ENCODE peak calls at places on chromosome 20, in seven cellular contexts. D is iris pigment epithelial cell, S is body of pancreas, T is DMS153, X is naive B cell, J is cardiac muscle cell, N is sciatic nerve. P is an unnamed sample.
A peak's percentile ranks its signal among the peaks of the same experiment; 100 is the strongest.

GRCh38 chr20:11912013-11912663 is 5.6 kb upstream of the BTBD3 start:
- DNase-seq in D (peak; percentile 55), S (no peak), T (no peak), X (no peak), J (peak; percentile 15), N (no peak), P (no peak)

GRCh38 chr20:39885975-39886649 is 802.9 kb downstream of the MAFB start:
- DNase-seq in D (peak; percentile 67), S (peak; percentile 65), T (no peak), X (no peak), J (peak; percentile 63), N (peak; percentile 88), P (peak; percentile 80)

GRCh38 chr20:18832801-18833200 is 19.2 kb downstream of the SCP2D1 start:
- DNase-seq in D (no peak), S (no peak), T (no peak), X (no peak), J (no peak), N (no peak), P (no peak)

GRCh38 chr20:46651091-46651962 is at the start of gene SLC13A3:
- DNase-seq in D (peak; percentile 18), S (no peak), T (no peak), X (no peak), J (peak; percentile 57), N (no peak), P (no peak)

GRCh38 chr20:22511943-22512910 is 72.1 kb downstream of the FOXA2 start:
- DNase-seq in D (no peak), S (peak; percentile 77), T (peak; percentile 92), X (no peak), J (peak; percentile 14), N (no peak), P (no peak)

GRCh38 chr20:23533161-23533560 is 35.1 kb downstream of the CST9L start:
- DNase-seq in D (no peak), S (no peak), T (no peak), X (no peak), J (no peak), N (no peak), P (no peak)

GRCh38 chr20:48722737-48723191 is 105.0 kb downstream of the PREX1 start:
- DNase-seq in D (peak; percentile 11), S (no peak), T (peak; percentile 45), X (peak; percentile 14), J (no peak), N (no peak), P (no peak)

GRCh38 chr20:1876975-1877603 is 18.1 kb upstream of the SIRPA start:
- DNase-seq in D (no peak), S (no peak), T (no peak), X (no peak), J (peak; percentile 50), N (no peak), P (no peak)

GRCh38 chr20:18197382-18198070 is 59.9 kb downstream of the KAT14 start:
- DNase-seq in D (no peak), S (no peak), T (no peak), X (no peak), J (no peak), N (no peak), P (no peak)

GRCh38 chr20:34824026-34824860 is 1.2 kb downstream of the NCOA6 start:
- DNase-seq in D (peak; percentile 33), S (peak; percentile 80), T (peak; percentile 68), X (peak; percentile 65), J (peak; percentile 68), N (no peak), P (peak; percentile 73)

GRCh38 chr20:52747736-52748135 is 224.4 kb upstream of the TSHZ2 start:
- DNase-seq in D (no peak), S (no peak), T (peak; percentile 12), X (no peak), J (peak; percentile 35), N (no peak), P (no peak)

GRCh38 chr20:18657575-18657974 is 69.7 kb downstream of the DTD1 start:
- DNase-seq in D (peak; percentile 79), S (no peak), T (no peak), X (no peak), J (no peak), N (no peak), P (no peak)

GRCh38 chr20:23362392-23363256 is 642 bp downstream of the GZF1 start:
- DNase-seq in D (peak; percentile 53), S (peak; percentile 55), T (no peak), X (no peak), J (peak; percentile 76), N (peak; percentile 76), P (peak; percentile 84)

GRCh38 chr20:41138527-41139226 is 1.3 kb downstream of the PLCG1 start:
- DNase-seq in D (peak; percentile 24), S (no peak), T (no peak), X (peak; percentile 14), J (peak; percentile 31), N (no peak), P (no peak)

GRCh38 chr20:32524871-32525501 is 60.1 kb downstream of the NOL4L start:
- DNase-seq in D (no peak), S (peak; percentile 85), T (peak; percentile 85), X (no peak), J (no peak), N (peak; percentile 85), P (no peak)

GRCh38 chr20:11712611-11713160 is 205.0 kb upstream of the BTBD3 start:
- DNase-seq in D (no peak), S (no peak), T (no peak), X (no peak), J (no peak), N (no peak), P (no peak)

GRCh38 chr20:17024513-17025105 is 202.2 kb upstream of the PCSK2 start:
- DNase-seq in D (peak; percentile 27), S (no peak), T (no peak), X (no peak), J (no peak), N (no peak), P (no peak)

GRCh38 chr20:55918471-55918870 is 86.8 kb downstream of the CBLN4 start:
- DNase-seq in D (no peak), S (no peak), T (no peak), X (no peak), J (no peak), N (no peak), P (no peak)

GRCh38 chr20:325889-326644 is 715 bp downstream of the SOX12 start:
- DNase-seq in D (peak; percentile 80), S (peak; percentile 62), T (peak; percentile 39), X (peak; percentile 67), J (peak; percentile 81), N (peak; percentile 83), P (peak; percentile 84)

GRCh38 chr20:32567384-32568178 is 17.6 kb downstream of the NOL4L start:
- DNase-seq in D (no peak), S (no peak), T (no peak), X (no peak), J (no peak), N (no peak), P (no peak)

GRCh38 chr20:7980332-7981046 is 39.1 kb downstream of the TMX4 start:
- DNase-seq in D (peak; percentile 74), S (no peak), T (no peak), X (no peak), J (peak; percentile 38), N (no peak), P (no peak)

GRCh38 chr20:32538526-32538918 is 46.6 kb downstream of the NOL4L start:
- DNase-seq in D (peak; percentile 20), S (no peak), T (no peak), X (no peak), J (peak; percentile 58), N (no peak), P (no peak)

GRCh38 chr20:9311132-9311531 is 203.3 kb upstream of the LAMP5 start:
- DNase-seq in D (peak; percentile 36), S (no peak), T (no peak), X (no peak), J (no peak), N (no peak), P (no peak)

P was measured in suprapubic skin.